ENCODE peak calls at places on chromosomes 16 and 17, in four cellular contexts. U is nephron progenitor cell; I is thyroid gland; R is CD4-positive, alpha-beta T cell. Z is an unnamed sample.
A peak's percentile ranks its signal among the peaks of the same experiment; 100 is the strongest.

GRCh38 chr16:72946474-72947194 is 101.3 kb downstream of the ZFHX3 start:
- DNase-seq in I (peak; percentile 54), R (no peak), U (no peak), Z (peak; percentile 70)

GRCh38 chr17:68054296-68054900 is 18.9 kb downstream of the KPNA2 start:
- DNase-seq in U (no peak), R (no peak), I (peak; percentile 41), Z (peak; percentile 85)

GRCh38 chr16:71514476-71514875 is 11.8 kb upstream of the CHST4 start:
- DNase-seq in R (no peak), I (no peak), U (no peak), Z (no peak)

GRCh38 chr16:4935231-4935855 is 1.6 kb downstream of the PPL start:
- DNase-seq in U (no peak), R (no peak), I (peak; percentile 96), Z (peak; percentile 96)

GRCh38 chr16:57137043-57137442 is 44.7 kb downstream of the CPNE2 start:
- DNase-seq in I (no peak), U (no peak), R (no peak), Z (no peak)

GRCh38 chr16:47584464-47585225 is 123.5 kb downstream of the PHKB start:
- DNase-seq in I (no peak), U (no peak), R (no peak), Z (no peak)

GRCh38 chr17:79033741-79034501 is 10.0 kb downstream of the C1QTNF1 start:
- DNase-seq in U (no peak), R (no peak), I (no peak), Z (no peak)

GRCh38 chr16:68790130-68790761 is 53.1 kb upstream of the TANGO6 start:
- DNase-seq in I (peak; percentile 57), U (no peak), R (no peak), Z (peak; percentile 81)

GRCh38 chr16:88378401-88378800 is 4.4 kb upstream of the ZNF469 start:
- DNase-seq in I (no peak), U (no peak), R (no peak), Z (no peak)

GRCh38 chr17:79057727-79058400 is 16.8 kb upstream of the ENGASE start:
- DNase-seq in U (no peak), I (no peak), R (no peak), Z (no peak)

GRCh38 chr17:48649741-48650140 is 23.6 kb upstream of the HOXB9 start:
- DNase-seq in I (no peak), U (no peak), R (no peak), Z (no peak)

GRCh38 chr16:73483934-73484712 is 436.2 kb upstream of the ZFHX3 start:
- DNase-seq in U (no peak), I (no peak), R (no peak), Z (no peak)

GRCh38 chr17:80892900-80893603 is 98.6 kb upstream of the CHMP6 start:
- DNase-seq in R (no peak), U (no peak), I (no peak), Z (peak; percentile 74)

GRCh38 chr16:79430129-79430789 is 170.3 kb downstream of the MAF start:
- DNase-seq in R (no peak), U (no peak), I (no peak), Z (no peak)

GRCh38 chr17:77254961-77255741 is 114.4 kb downstream of the SEC14L1 start:
- DNase-seq in I (peak; percentile 48), R (no peak), U (no peak), Z (peak; percentile 79)

GRCh38 chr17:77257169-77257568 is 116.4 kb downstream of the SEC14L1 start:
- DNase-seq in I (no peak), U (no peak), R (no peak), Z (no peak)

GRCh38 chr17:77258638-77259037 is 117.9 kb downstream of the SEC14L1 start:
- DNase-seq in U (no peak), I (no peak), R (no peak), Z (no peak)

GRCh38 chr17:77257596-77258458 is 117.1 kb downstream of the SEC14L1 start:
- DNase-seq in R (no peak), I (no peak), U (no peak), Z (no peak)

DNA sequence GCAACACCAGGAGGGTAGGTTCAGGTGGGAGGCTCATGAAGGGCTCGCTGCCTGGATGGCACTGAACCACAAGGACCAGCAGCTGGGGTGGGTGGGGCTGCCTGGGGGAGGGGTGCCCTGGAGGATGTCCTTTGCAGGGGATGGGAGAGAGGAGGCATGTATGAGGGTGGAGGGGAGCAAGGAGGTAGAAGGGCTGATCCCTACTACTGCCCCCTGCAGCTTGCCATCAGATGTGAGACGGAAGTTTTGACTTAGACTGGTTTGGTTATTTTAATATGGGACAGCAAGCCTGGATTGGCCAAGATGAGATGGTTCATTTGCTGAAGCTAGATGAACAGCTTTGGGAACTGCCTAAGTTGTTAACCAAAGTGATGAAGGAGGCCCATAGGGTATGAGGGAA is 115.9 kb downstream of the SEC14L1 start:
- DNase-seq in R (no peak), U (no peak), I (no peak), Z (no peak)
- TF ChIP-seq CTCF in R (no peak), U (no peak), I (no peak), Z (no peak)

DNA sequence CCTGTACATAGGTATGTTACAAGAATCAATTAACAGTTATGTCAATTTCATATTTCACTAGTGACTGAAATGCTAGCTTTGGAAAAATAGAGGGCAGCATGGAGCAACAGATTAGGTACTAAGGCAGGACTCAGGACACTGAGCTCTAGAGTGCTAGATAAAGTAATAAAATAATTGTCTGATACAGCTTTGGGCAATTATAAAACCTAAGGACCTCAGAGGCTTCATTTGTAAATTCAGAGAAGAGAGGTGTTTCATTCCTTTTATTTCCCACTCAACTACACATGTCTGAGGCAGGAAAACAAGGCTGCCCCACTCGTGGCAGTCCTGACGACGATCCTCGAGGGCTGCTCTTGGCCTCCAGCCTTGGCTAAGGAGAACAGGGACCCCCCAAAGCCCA is 81.5 kb downstream of the CA4 start:
- DNase-seq in R (no peak), U (no peak), I (no peak), Z (peak; percentile 58)
- TF ChIP-seq CTCF in R (peak; percentile 48), U (peak; percentile 20), I (no peak), Z (peak; percentile 60)

GRCh38 chr17:19718613-19719364 is 2.4 kb upstream of the SLC47A2 start:
- DNase-seq in R (no peak), I (no peak), U (no peak), Z (no peak)

GRCh38 chr17:19720210-19720475 is 3.8 kb upstream of the SLC47A2 start:
- DNase-seq in I (no peak), R (no peak), U (no peak), Z (no peak)

GRCh38 chr17:19720631-19721426 is 4.4 kb upstream of the SLC47A2 start:
- DNase-seq in U (peak; percentile 30), I (peak; percentile 82), R (no peak), Z (no peak)

GRCh38 chr17:19718041-19718612 is 1.7 kb upstream of the SLC47A2 start:
- DNase-seq in R (no peak), U (no peak), I (no peak), Z (no peak)

GRCh38 chr17:19719365-19720209 is 3.2 kb upstream of the SLC47A2 start:
- DNase-seq in U (no peak), R (no peak), I (no peak), Z (no peak)
- TF ChIP-seq CTCF in U (no peak), R (no peak), I (no peak), Z (no peak)

DNA sequence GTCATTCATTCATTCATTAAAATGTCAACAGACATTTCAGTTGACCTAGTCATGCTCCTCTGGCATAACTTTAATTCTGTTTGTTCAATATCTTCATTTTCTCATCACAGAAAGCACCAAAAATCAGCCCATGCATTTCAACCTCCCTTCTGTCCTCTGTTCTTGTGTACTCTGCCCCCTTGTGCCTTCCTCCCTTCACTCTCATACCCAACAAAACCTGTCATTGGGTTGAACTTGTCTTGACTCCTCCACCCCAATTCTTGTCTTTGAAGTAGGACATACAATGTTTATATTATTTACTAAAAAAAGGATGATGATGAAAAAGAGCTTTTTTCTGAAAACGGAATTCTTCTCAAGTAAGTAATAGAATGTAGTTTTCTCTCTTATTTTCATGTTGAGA is 43.8 kb downstream of the COX10 start:
- DNase-seq in U (no peak), I (no peak), R (no peak), Z (no peak)
- TF ChIP-seq CTCF in U (no peak), I (no peak), R (no peak), Z (no peak)

DNA sequence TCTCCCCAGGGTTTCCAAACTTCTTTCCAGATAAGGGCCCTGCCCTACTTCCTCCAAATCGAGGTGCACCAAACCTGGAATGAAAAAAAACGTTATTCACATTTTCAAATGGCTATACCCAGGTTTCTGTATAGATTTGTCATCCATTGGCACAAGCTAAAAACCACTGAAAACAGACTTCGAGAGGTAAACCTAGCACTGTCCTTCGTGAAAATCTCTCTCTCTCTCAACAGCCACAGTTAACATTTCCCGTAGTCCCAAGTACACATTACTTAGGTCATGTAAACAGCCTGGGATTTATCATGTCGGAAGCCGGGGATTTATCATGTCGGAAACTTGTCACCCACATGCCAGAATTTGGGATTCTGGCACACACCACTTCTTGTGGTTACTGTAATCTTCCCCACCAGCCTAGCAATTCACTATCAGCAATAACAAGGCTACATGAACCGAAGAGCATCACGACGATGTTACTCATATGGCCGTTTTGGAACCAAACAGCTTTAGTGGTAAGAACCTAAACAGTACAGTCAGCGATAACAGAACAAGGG is 1.2 kb downstream of the DDX5 start:
- DNase-seq in R (no peak), U (no peak), I (no peak), Z (peak; percentile 53)
- TF ChIP-seq CTCF in R (no peak), U (no peak), I (no peak), Z (no peak)

DNA sequence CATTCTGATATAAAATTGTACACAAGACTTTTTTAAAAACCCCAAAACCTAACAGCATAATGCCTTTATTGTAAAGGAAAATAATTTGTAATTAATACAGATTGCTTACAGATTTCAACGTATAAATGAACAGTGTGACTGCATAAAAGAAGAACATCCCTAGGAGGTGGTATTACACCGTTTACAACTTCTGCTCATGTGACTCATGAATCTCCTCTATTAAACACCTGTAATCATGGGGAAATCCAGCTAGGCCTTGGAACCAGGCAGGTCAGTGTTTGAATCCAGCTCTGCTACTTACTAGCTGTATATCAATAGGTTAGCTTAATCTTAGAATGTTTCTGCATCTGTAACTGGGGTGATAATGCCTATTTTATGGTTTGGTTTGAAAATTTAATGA is 15.2 kb downstream of the RABEP1 start:
- DNase-seq in R (no peak), U (no peak), I (no peak), Z (no peak)
- TF ChIP-seq CTCF in R (no peak), U (no peak), I (no peak), Z (no peak)